ENCODE peak calls at places on chromosomes 2 and 18, in four cellular contexts. I is body of pancreas, W is ovary, S is left ventricle myocardium inferior. X is an unnamed sample. For H3K4me1, the result is how much of the 10 kb centered on the place peaks cover.

GRCh38 chr2:28663359-28663758 is 88.3 kb upstream of the PPP1CB start:
- DNase-seq in W (no peak), S (no peak), I (no peak), X (no peak)

GRCh38 chr2:12455626-12456025 is 261.1 kb upstream of the TRIB2 start:
- DNase-seq in W (no peak), I (no peak), S (no peak), X (no peak)

GRCh38 chr18:7755753-7756475 is 188.8 kb downstream of the PTPRM start:
- DNase-seq in W (no peak), I (peak), S (no peak), X (no peak)

GRCh38 chr2:85476624-85477023 is 58.1 kb downstream of the SH2D6 start:
- DNase-seq in I (no peak), W (no peak), S (no peak), X (no peak)

GRCh38 chr18:39872566-39872965 is 2082.5 kb upstream of the PIK3C3 start:
- DNase-seq in I (no peak), S (no peak), W (no peak), X (no peak)

GRCh38 chr2:138475394-138475793 is 26.2 kb upstream of the SPOPL start:
- DNase-seq in S (no peak), I (no peak), W (no peak), X (no peak)

GRCh38 chr2:45649855-45650806 is 1.3 kb upstream of the PRKCE start:
- DNase-seq in W (peak), I (peak), S (peak), X (peak)

GRCh38 chr2:75002007-75002406 is 43.6 kb downstream of the POLE4 start:
- DNase-seq in S (no peak), W (no peak), I (no peak), X (no peak)

GRCh38 chr2:219296142-219296541 is 13.1 kb downstream of the PTPRN start:
- DNase-seq in S (no peak), I (no peak), W (no peak), X (no peak)

GRCh38 chr2:33498291-33498956 is 22.0 kb downstream of the RASGRP3 start:
- DNase-seq in I (no peak), W (no peak), S (no peak), X (no peak)

GRCh38 chr18:13216732-13217465 is 1.7 kb upstream of the LDLRAD4 start:
- DNase-seq in W (peak), S (peak), I (peak), X (peak)

GRCh38 chr2:144834954-144835633 is 315.2 kb upstream of the ZEB2 start:
- DNase-seq in I (peak), W (peak), S (peak), X (no peak)

GRCh38 chr2:69546646-69547045 is 96.9 kb downstream of the AAK1 start:
- DNase-seq in W (no peak), S (no peak), I (no peak), X (no peak)

GRCh38 chr2:203733683-203734082 is 27.2 kb downstream of the CD28 start:
- DNase-seq in S (no peak), W (no peak), I (no peak), X (no peak)

GRCh38 chr2:79512442-79513401 is at the start of gene CTNNA2:
- DNase-seq in S (no peak), W (peak), I (peak), X (peak)

GRCh38 chr2:216603010-216603883 is 30.0 kb upstream of the IGFBP2 start:
- DNase-seq in S (no peak), W (no peak), I (peak), X (no peak)

GRCh38 chr2:95719473-95720060 is 127.8 kb downstream of the TRIM43 start:
- DNase-seq in W (no peak), I (no peak), S (no peak), X (no peak)

GRCh38 chr18:21391074-21391673 is 149.1 kb downstream of the GREB1L start:
- DNase-seq in W (no peak), I (no peak), S (no peak), X (no peak)

GRCh38 chr2:124585277-124585676 is 560.2 kb downstream of the CNTNAP5 start:
- DNase-seq in S (no peak), W (no peak), I (no peak), X (no peak)

GRCh38 chr2:198471291-198471690 is 666.9 kb downstream of the PLCL1 start:
- DNase-seq in I (no peak), W (no peak), S (no peak), X (no peak)

GRCh38 chr18:8484951-8485350 is 124.3 kb upstream of the RAB12 start:
- DNase-seq in I (no peak), W (no peak), S (no peak), X (no peak)

GRCh38 chr2:45882707-45883106 is 231.2 kb downstream of the PRKCE start:
- DNase-seq in S (peak), W (peak), I (no peak), X (no peak)

GRCh38 chr2:98908909-98909308 is 27.1 kb downstream of the CRACDL start:
- DNase-seq in S (no peak), I (no peak), W (no peak), X (no peak)

GRCh38 chr2:132607407-132607806 is 62.6 kb downstream of the LYPD1 start:
- DNase-seq in S (no peak), W (no peak), I (no peak), X (no peak)

GRCh38 chr2:48310581-48310980 is 219.4 kb upstream of the STON1 start:
- DNase-seq in W (no peak), S (no peak), I (no peak), X (no peak)

GRCh38 chr2:50615296-50615695 is 416.6 kb downstream of the NRXN1 start:
- DNase-seq in I (no peak), S (no peak), W (no peak), X (no peak)

GRCh38 chr2:1588994-1589611 is 155.2 kb downstream of the PXDN start:
- DNase-seq in S (no peak), I (no peak), W (peak), X (no peak)

GRCh38 chr18:44536041-44536440 is 144.6 kb upstream of the SETBP1 start:
- DNase-seq in I (no peak), S (no peak), W (no peak), X (no peak)

GRCh38 chr2:234495076-234495800 is 1.6 kb downstream of the ARL4C start:
- DNase-seq in W (no peak), S (no peak), I (no peak), X (no peak)

GRCh38 chr18:23243178-23243577 is 107.9 kb downstream of the CABLES1 start:
- DNase-seq in I (no peak), W (no peak), S (no peak), X (no peak)

GRCh38 chr18:23244431-23244830 is 109.1 kb downstream of the CABLES1 start:
- DNase-seq in W (no peak), I (no peak), S (no peak), X (no peak)

GRCh38 chr18:23247363-23247762 is 112.1 kb downstream of the CABLES1 start:
- DNase-seq in I (no peak), S (no peak), W (no peak), X (no peak)

GRCh38 chr18:23247896-23248295 is 112.6 kb downstream of the CABLES1 start:
- DNase-seq in I (no peak), S (no peak), W (no peak), X (no peak)

GRCh38 chr18:23245461-23245860 is 110.2 kb downstream of the CABLES1 start:
- DNase-seq in S (no peak), I (no peak), W (no peak), X (no peak)
- H3K27ac ChIP-seq in S (no peak), I (no peak), W (no peak), X (no peak)

GRCh38 chr2:237162959-237163358 is 77.3 kb downstream of the COPS8 start:
- DNase-seq in S (no peak), W (no peak), I (no peak), X (no peak)
- H3K4me1 ChIP-seq in S (under half), W (under half), I (under half), X (under half)

DNA sequence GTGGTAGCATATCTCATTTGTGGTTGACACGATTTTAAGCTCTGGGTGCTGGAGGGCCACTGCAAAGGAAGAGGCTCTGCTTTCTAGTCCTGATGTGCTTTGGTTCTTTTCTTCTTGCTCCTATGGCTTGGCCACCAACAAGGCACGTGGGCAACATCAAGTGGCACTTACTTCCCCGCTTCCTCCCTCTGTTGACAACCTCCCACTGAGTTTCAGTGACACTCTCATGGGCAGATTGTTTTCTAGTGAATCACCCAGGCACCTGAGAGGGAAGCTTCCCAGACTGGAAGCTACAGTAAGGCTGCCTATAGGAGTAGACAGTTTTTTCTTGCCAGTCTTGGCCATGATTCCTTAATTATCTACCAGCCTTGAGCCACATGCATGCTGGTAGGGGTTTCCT is 89.0 kb downstream of the NBAS start:
- DNase-seq in S (no peak), W (no peak), I (no peak), X (no peak)
- H3K27ac ChIP-seq in S (no peak), W (no peak), I (no peak), X (no peak)

GRCh38 chr2:36672199-36672598 is 24.3 kb upstream of the VIT start:
- DNase-seq in I (no peak), W (no peak), S (no peak), X (no peak)
- H3K4me1 ChIP-seq in I (under half), W (under half), S (under half), X (under half)